ENCODE peak calls at places on chromosome 1, in seven cellular contexts. N is keratinocyte; H is neural crest cell; L is fibroblast of lung; S is CD4-positive, alpha-beta T cell; E is uterus; C is WTC11. V is an unnamed sample.

GRCh38 chr1:223046011-223046410 is 97.0 kb downstream of the TLR5 start:
- DNase-seq in N (no peak), H (no peak), L (no peak), S (no peak), E (no peak), C (no peak), V (no peak)

GRCh38 chr1:241645199-241645598 is 5.0 kb upstream of the CHML start:
- DNase-seq in N (no peak), H (no peak), L (peak), S (no peak), E (no peak), C (no peak), V (no peak)

GRCh38 chr1:234656981-234657651 is 47.1 kb upstream of the IRF2BP2 start:
- DNase-seq in N (peak), H (no peak), L (peak), S (no peak), E (no peak), C (no peak), V (peak)

GRCh38 chr1:75792091-75792490 is 4.6 kb upstream of the MSH4 start:
- DNase-seq in N (no peak), H (no peak), L (no peak), S (no peak), E (no peak), C (no peak), V (no peak)

GRCh38 chr1:15760520-15761211 is 2.1 kb downstream of the FBLIM1 start:
- DNase-seq in N (no peak), H (no peak), L (peak), S (no peak), E (peak), C (no peak), V (no peak)

GRCh38 chr1:42463906-42464305 is 820 bp downstream of the CCDC30 start:
- DNase-seq in N (no peak), H (no peak), L (no peak), S (no peak), E (no peak), C (no peak), V (no peak)

GRCh38 chr1:192263436-192263835 is 53.4 kb upstream of the RGS21 start:
- DNase-seq in N (no peak), H (no peak), L (peak), S (no peak), E (no peak), C (no peak), V (peak)

GRCh38 chr1:16145988-16146887 is 9.6 kb downstream of the EPHA2 start:
- DNase-seq in N (no peak), H (peak), L (peak), S (no peak), E (peak), C (peak), V (no peak)

GRCh38 chr1:38055398-38055797 is 8.8 kb upstream of the POU3F1 start:
- DNase-seq in N (no peak), H (no peak), L (no peak), S (no peak), E (no peak), C (no peak), V (no peak)

DNA sequence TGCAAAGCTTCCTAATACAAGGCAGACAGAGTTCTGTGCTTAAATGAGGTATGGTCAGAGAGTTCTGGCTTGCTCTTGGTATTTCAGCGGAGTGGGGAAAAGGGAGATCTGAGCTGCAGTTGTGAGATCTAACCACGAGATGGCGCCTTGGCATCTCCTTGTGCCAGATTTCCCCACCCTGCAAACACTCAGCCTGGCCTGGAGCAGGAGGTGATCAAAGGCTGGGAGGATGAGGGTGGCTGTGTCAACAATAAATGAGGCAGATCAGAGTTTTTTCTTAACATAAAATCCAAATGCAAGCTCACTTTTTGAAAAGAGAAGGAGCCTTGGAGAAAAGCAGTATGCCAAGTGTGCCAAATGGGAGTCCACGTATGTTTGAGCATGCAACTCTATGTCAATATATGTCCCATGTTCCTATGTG is 4.1 kb upstream of the TFAP2E start:
- DNase-seq in N (no peak), H (peak), L (peak), S (peak), E (peak), C (peak), V (no peak)
- TF ChIP-seq CTCF in N (peak), H (peak), L (peak), S (peak), E (peak), C (peak), V (peak)

DNA sequence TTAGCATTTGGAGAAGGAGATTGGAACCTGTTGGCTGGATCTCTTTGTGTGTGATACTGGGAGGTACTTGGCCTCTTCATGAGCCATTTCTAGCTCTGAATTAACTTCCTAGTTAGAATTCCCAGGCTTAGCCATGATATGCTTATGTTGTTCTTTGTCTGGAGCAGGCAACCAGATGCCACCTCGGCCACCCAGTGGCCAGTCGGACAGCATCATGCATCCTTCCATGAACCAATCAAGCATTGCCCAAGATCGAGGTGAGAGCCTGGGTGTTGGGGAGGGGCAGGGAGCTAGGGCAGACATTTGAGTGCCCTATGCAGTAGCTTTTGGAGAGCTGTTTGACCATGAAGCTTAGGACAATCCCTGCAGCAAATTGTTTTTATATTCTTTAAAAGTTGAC is 26.5 kb upstream of the PIGV start:
- DNase-seq in N (no peak), H (no peak), L (no peak), S (no peak), E (no peak), C (no peak), V (no peak)
- TF ChIP-seq CTCF in N (peak), H (peak), L (no peak), S (no peak), E (no peak), C (no peak), V (peak)

GRCh38 chr1:25996966-25997758 is 701 bp downstream of the PAFAH2 start:
- DNase-seq in N (no peak), H (no peak), L (peak), S (no peak), E (peak), C (no peak), V (no peak)
- TF ChIP-seq CTCF in N (no peak), H (no peak), L (no peak), S (no peak), E (no peak), C (no peak), V (no peak)

GRCh38 chr1:166080277-166080964 is 86.4 kb downstream of the FAM78B start:
- DNase-seq in N (no peak), H (no peak), L (no peak), S (no peak), E (peak), C (no peak), V (no peak)
- TF ChIP-seq CTCF in N (no peak), H (no peak), L (no peak), S (no peak), E (no peak), C (no peak), V (no peak)

GRCh38 chr1:91406773-91407389 is 2.2 kb upstream of the HFM1 start:
- DNase-seq in N (no peak), H (no peak), L (peak), S (no peak), E (no peak), C (no peak), V (no peak)
- TF ChIP-seq CTCF in N (peak), H (no peak), L (peak), S (no peak), E (no peak), C (no peak), V (peak)

DNA sequence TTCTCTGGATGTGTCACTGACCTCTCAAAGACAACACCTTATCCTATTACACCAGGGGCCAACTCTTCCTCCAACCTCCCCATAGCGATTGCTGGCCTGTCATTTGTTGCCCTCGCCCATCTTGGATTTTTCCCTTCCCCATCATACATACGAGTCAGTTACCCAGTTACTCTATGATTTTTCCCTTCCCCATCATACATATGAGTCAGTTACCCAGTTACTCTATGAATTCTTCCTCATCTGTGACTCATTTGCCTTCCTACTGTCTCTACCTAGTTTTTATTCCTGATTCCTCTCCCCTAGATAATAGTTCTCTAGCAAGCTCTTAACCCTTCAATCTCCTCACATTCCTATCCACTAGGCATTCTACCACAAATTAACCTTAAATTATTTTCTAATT is 178.8 kb downstream of the NR5A2 start:
- DNase-seq in N (peak), H (no peak), L (peak), S (no peak), E (no peak), C (no peak), V (no peak)
- TF ChIP-seq CTCF in N (no peak), H (no peak), L (no peak), S (no peak), E (no peak), C (no peak), V (no peak)

GRCh38 chr1:230094746-230095145 is 27.7 kb downstream of the GALNT2 start:
- DNase-seq in N (no peak), H (no peak), L (no peak), S (no peak), E (no peak), C (no peak), V (no peak)

GRCh38 chr1:230087722-230088115 is 20.7 kb downstream of the GALNT2 start:
- DNase-seq in N (no peak), H (no peak), L (no peak), S (no peak), E (no peak), C (no peak), V (no peak)

GRCh38 chr1:230095938-230096337 is 28.9 kb downstream of the GALNT2 start:
- DNase-seq in N (no peak), H (no peak), L (no peak), S (no peak), E (no peak), C (no peak), V (no peak)

GRCh38 chr1:230090194-230090711 is 23.2 kb downstream of the GALNT2 start:
- DNase-seq in N (no peak), H (no peak), L (peak), S (no peak), E (no peak), C (no peak), V (no peak)

DNA sequence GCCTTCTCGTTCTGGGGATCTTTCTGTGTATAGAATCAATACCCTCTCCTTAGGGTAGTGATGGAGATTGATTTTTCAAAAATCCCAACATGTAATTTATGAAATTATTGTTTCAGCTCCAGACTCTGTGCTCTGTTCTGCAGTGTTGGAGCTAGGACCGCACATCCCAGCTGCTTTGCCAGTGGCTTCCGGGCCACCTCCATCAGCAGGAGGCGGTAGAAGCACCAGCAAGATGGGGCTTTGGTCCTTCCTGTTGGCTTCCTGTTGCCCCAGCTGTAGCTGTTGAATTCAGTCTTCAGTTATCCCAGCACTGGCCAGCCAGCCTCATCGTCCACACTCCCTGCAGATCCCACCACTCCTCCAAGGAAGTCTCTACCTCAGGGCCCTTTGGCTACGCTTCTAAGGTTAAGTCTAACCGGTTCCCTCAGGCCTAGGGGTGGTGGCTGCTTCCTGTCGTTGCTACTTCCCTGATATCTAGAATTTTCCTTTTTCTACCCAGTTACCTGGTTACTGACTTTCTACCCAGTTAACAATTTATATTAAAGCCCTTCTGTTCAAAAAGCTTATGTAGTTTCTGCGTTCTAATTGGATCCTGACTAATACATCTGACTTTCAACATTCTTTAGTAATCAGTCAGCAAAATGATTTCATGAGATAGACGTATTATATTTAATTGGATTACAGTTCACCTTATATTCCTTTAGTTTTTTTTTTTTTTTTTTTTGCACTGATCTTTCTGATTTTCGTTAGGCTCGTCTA is 24.6 kb downstream of the GALNT2 start:
- DNase-seq in N (no peak), H (no peak), L (no peak), S (no peak), E (peak), C (no peak), V (peak)
- TF ChIP-seq CTCF in N (peak), H (no peak), L (no peak), S (no peak), E (no peak), C (no peak), V (peak)

GRCh38 chr1:245008761-245009160 is 144.4 kb upstream of the HNRNPU start:
- DNase-seq in N (no peak), H (no peak), L (peak), S (no peak), E (no peak), C (no peak), V (peak)

GRCh38 chr1:245019904-245020486 is 134.8 kb upstream of the KIF26B start:
- DNase-seq in N (no peak), H (no peak), L (no peak), S (no peak), E (no peak), C (no peak), V (no peak)

GRCh38 chr1:245016700-245017099 is 138.1 kb upstream of the KIF26B start:
- DNase-seq in N (no peak), H (no peak), L (no peak), S (no peak), E (no peak), C (no peak), V (no peak)

GRCh38 chr1:245010018-245010614 is 144.7 kb upstream of the KIF26B start:
- DNase-seq in N (no peak), H (no peak), L (no peak), S (no peak), E (no peak), C (no peak), V (no peak)

GRCh38 chr1:245014247-245015029 is 140.3 kb upstream of the KIF26B start:
- DNase-seq in N (no peak), H (no peak), L (no peak), S (no peak), E (no peak), C (no peak), V (no peak)
- TF ChIP-seq CTCF in N (no peak), H (no peak), L (no peak), S (no peak), E (no peak), C (no peak), V (no peak)

V was measured in retinal pigment epithelial cell.